ENCODE peak calls at places on chromosomes 13 and 19, in four cellular contexts. G is GM12878, Q is HepG2, J is K562. B is an unnamed sample.

GRCh38 chr19:42529248-42529764 is 1.0 kb upstream of the CEACAM1 start:
- DNase-seq in Q (peak), J (peak), G (no peak), B (peak)

GRCh38 chr13:49791214-49791752 is 1.2 kb downstream of the KPNA3 start:
- DNase-seq in G (peak), J (no peak), Q (peak), B (no peak)

GRCh38 chr19:41351339-41352245 is 2.1 kb downstream of the TGFB1 start:
- DNase-seq in G (no peak), J (peak), Q (no peak), B (peak)

GRCh38 chr19:13060233-13060963 is 42.3 kb downstream of the LYL1 start:
- DNase-seq in Q (peak), G (no peak), J (peak), B (no peak)

GRCh38 chr13:39501711-39502324 is 101.2 kb downstream of the LHFPL6 start:
- DNase-seq in Q (no peak), G (no peak), J (no peak), B (no peak)

GRCh38 chr19:37334179-37335071 is 36.5 kb upstream of the ZNF527 start:
- DNase-seq in G (peak), Q (no peak), J (peak), B (peak)

GRCh38 chr19:632228-633067 is 889 bp downstream of the POLRMT start:
- DNase-seq in Q (peak), G (no peak), J (peak), B (peak)

GRCh38 chr19:5932146-5932545 is 18.1 kb downstream of the CAPS start:
- DNase-seq in Q (no peak), J (no peak), G (no peak), B (no peak)

GRCh38 chr19:50244695-50245094 is 41.3 kb downstream of the MYH14 start:
- DNase-seq in Q (no peak), J (no peak), G (no peak), B (peak)

GRCh38 chr13:89514534-89515312 is 1832.8 kb upstream of the MIR17HG start:
- DNase-seq in G (no peak), J (no peak), Q (peak), B (peak)

GRCh38 chr13:60755380-60756163 is 358.6 kb downstream of the TDRD3 start:
- DNase-seq in J (no peak), G (no peak), Q (no peak), B (peak)

GRCh38 chr13:110089815-110090214 is 217.1 kb downstream of the COL4A1 start:
- DNase-seq in J (no peak), Q (no peak), G (no peak), B (no peak)

GRCh38 chr19:5148794-5149190 is 179.9 kb downstream of the KDM4B start:
- DNase-seq in G (no peak), Q (no peak), J (no peak), B (no peak)

GRCh38 chr13:91482427-91482826 is 84.0 kb downstream of the GPC5 start:
- DNase-seq in J (no peak), Q (no peak), G (no peak), B (no peak)

GRCh38 chr13:50531917-50532899 is 311.3 kb downstream of the DLEU7 start:
- DNase-seq in J (no peak), G (no peak), Q (no peak), B (no peak)

GRCh38 chr13:114142640-114143490 is 10.4 kb upstream of the RASA3 start:
- DNase-seq in G (no peak), J (peak), Q (no peak), B (peak)

GRCh38 chr13:21005193-21005592 is 56.2 kb downstream of the LATS2 start:
- DNase-seq in J (no peak), G (no peak), Q (no peak), B (no peak)

GRCh38 chr13:23552661-23553060 is 17.6 kb upstream of the TNFRSF19 start:
- DNase-seq in G (no peak), Q (no peak), J (no peak), B (no peak)

GRCh38 chr13:71517004-71517403 is 350.0 kb downstream of the DACH1 start:
- DNase-seq in G (no peak), J (no peak), Q (no peak), B (no peak)

GRCh38 chr19:11806354-11807098 is 7.5 kb upstream of the ZNF440 start:
- DNase-seq in J (no peak), G (no peak), Q (no peak), B (no peak)

GRCh38 chr13:101649490-101650126 is 197.1 kb downstream of the ITGBL1 start:
- DNase-seq in J (no peak), G (no peak), Q (no peak), B (no peak)

GRCh38 chr19:13012690-13013608 is 17.7 kb downstream of the NFIX start:
- DNase-seq in G (no peak), J (peak), Q (peak), B (peak)

GRCh38 chr19:56507446-56508281 is at the start of gene ZNF471:
- DNase-seq in Q (no peak), G (no peak), J (no peak), B (peak)

GRCh38 chr13:71979616-71980015 is 112.6 kb upstream of the DACH1 start:
- DNase-seq in G (no peak), J (no peak), Q (peak), B (peak)

GRCh38 chr19:12938536-12939291 is at the start of gene CALR:
- DNase-seq in Q (no peak), J (peak), G (no peak), B (no peak)

GRCh38 chr19:21610341-21610740 is 104.9 kb downstream of the ZNF429 start:
- DNase-seq in J (no peak), Q (no peak), G (no peak), B (no peak)

GRCh38 chr19:45440873-45441654 is 17.3 kb upstream of the ERCC1 start:
- DNase-seq in G (no peak), Q (no peak), J (peak), B (no peak)

GRCh38 chr13:62747629-62748028 is 1332.0 kb upstream of the PCDH20 start:
- DNase-seq in J (no peak), G (no peak), Q (no peak), B (no peak)
- TF ChIP-seq NR2C2 in J (no peak), G (no peak), Q (no peak), B (no peak)

DNA sequence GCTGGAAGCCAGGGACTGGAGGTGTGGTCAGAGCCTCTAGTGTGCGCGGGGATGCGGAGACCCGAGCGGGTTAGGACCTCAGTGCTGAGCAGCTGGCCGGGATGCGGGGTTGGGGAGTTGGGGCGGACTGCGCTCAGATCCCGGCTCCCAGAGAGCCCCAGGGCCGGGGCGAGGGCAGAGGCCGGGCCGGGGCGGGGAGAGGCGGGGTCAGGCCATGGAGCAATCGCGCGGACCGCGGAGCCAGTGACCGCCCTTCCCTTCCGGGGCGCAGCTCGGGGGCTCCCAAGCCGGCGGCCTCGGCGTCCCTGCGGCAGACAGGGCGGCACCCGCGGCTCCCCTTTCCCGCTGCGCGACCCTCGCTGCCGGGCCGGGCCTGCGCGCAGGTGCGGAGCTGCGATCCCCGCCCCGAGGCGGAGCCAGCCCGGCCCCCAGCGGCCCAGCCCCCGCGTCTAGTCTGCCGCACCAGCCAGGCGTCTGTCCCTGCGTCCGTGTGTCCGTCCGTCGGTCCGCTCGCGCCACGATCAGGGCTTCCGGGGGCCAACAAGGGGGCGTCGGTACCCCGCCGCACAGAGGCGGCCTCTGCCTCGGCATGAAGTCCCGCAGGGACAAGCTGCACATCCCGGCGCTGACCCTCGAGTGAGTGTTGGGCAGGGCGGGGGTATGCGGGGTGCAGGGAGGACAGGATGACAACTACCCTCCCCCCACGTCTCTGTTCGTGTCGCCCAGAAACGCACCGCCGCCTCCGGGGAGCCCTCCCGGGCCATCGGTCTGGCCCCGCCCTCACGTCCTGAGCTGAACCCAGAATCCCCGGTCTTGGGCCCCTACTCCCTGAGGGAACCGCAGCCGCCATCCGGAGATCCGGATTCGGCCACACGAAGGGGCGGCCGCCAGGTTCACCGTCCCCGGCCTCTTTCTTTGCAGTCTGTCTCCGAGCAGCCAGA is 12.4 kb downstream of the MAST3 start:
- DNase-seq in J (peak), G (no peak), Q (peak), B (peak)
- TF ChIP-seq TCF7 in J (no peak), G (no peak), Q (no peak), B (no peak)

GRCh38 chr19:9936151-9937000 is at the start of gene OLFM2:
- DNase-seq in G (no peak), Q (no peak), J (peak), B (peak)
- TF ChIP-seq NR2C2 in G (no peak), Q (no peak), J (no peak), B (no peak)

GRCh38 chr19:39160889-39161672 is 35.5 kb downstream of the PAK4 start:
- DNase-seq in Q (no peak), G (no peak), J (no peak), B (no peak)

GRCh38 chr19:39157997-39158389 is 32.4 kb downstream of the PAK4 start:
- DNase-seq in J (no peak), G (no peak), Q (no peak), B (no peak)

GRCh38 chr19:39162441-39163043 is 34.2 kb upstream of the NCCRP1 start:
- DNase-seq in G (no peak), J (peak), Q (no peak), B (no peak)

GRCh38 chr19:39158646-39159260 is 33.2 kb downstream of the PAK4 start:
- DNase-seq in G (no peak), J (peak), Q (no peak), B (no peak)

GRCh38 chr19:39160523-39160861 is 34.9 kb downstream of the PAK4 start:
- DNase-seq in Q (no peak), G (no peak), J (no peak), B (no peak)
- TF ChIP-seq TCF7 in Q (no peak), G (no peak), J (no peak), B (no peak)

DNA sequence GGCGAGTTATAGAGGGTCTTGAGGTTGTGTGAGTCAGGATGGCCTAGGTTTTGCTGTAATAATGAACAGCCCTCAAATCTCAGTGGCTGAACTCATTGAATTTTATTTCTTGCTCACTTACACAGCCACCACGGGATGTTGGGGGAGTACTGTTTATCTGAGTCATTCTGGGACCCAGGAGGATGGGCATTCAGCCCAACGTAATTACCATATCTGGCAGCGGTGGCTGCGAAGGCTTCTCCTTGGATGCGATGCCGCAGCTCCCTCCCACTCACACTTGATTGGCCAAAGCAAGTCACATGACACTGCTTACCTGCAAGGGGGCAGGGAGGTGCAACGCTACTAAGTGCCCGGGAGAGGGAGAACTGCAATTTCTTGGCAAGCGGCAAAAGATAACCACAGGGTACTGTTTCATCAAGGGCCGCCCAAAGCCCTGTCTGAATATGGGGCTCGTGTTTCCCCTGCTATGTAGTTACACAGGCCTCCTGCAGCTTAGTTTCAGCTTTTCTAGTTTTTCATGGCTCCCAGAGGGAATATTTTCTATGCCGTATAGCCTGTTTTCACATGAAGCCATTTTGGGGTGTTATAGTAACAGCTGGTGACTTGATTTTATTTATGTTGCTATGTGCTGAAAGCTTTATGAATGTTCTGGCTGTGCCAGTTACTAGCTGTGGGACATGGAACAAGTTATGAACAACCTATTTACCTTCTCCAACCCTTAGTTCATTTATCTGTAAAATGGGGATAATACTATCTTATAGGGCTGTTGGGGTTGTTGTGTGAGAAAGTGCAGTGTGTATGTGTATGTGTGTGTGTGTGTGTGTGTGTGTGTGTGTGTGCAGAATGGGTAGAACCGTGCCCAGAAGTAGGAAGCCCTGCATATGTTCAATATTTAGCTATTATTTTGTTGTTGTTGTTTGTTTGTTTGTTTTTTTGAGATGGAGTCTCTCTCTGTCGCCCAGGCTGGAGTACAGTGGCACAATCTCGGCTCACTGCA is 20.1 kb downstream of the ZSWIM9 start:
- DNase-seq in Q (peak), G (no peak), J (peak), B (peak)
- TF ChIP-seq NR2C2 in Q (no peak), G (no peak), J (no peak), B (no peak)

GRCh38 chr13:25920277-25920676 is 131.5 kb downstream of the SHISA2 start:
- DNase-seq in Q (no peak), J (no peak), G (no peak), B (no peak)
- TF ChIP-seq TCF7 in Q (no peak), J (no peak), G (no peak), B (no peak)

DNA sequence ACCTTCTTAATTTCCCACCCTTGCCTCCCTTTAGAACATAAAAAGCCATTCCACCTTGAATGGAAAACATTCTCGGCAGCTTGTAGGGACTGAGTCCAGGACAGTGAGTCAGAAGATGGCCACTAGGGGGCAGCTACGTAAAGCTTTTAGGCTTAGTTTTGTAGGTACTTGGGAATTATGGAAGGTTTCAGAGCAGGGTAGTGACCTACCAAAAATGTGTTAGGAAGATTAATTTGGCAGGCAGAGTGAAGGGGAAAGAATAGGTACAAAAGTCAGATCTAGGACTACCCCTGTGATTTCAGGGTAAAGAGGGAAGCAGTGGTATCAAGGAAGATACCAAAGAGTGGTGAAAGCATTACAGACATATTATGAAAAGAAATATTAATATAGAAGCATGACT is 198.4 kb downstream of the NDFIP2 start:
- DNase-seq in G (no peak), Q (peak), J (peak), B (peak)
- TF ChIP-seq NR2C2 in G (no peak), Q (no peak), J (no peak), B (no peak)

DNA sequence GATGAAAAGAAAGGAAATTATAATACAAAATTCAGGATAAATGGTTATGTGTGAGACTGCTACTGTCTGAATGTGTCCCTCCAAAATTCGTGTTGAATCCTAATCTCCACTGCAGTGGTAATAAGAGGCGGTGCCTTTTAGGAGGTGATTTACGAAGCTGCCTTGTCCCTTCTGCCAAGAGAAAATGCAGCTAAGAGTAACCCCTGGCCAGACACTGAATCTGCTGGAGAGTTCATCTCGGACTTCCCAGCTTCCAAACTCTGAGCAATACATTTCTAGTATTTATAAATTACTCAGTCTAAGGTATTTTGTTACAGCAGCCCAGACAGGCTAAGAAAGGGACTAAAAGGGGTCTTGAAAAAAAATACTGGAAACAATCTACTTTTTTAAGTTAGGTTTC is 152.6 kb downstream of the KLF12 start:
- DNase-seq in Q (no peak), J (no peak), G (no peak), B (no peak)
- TF ChIP-seq TCF7 in Q (no peak), J (no peak), G (no peak), B (no peak)

GRCh38 chr19:48634424-48635262 is 2.5 kb downstream of the DBP start:
- DNase-seq in G (peak), J (peak), Q (peak), B (peak)
- TF ChIP-seq NR2C2 in G (no peak), J (no peak), Q (peak), B (no peak)

B was measured in WTC11.